ENCODE peak calls at places on chromosomes 16 and 17, in seven cellular contexts. One of them, this sample, is unnamed.

GRCh38 chr16:3868556-3868955 is 12.0 kb downstream of the CREBBP start:
- ATAC-seq in left cardiac atrium: no peak
- ATAC-seq in mucosa of descending colon: no peak
- ATAC-seq in B cell: no peak
- ATAC-seq in RWPE2: no peak
- ATAC-seq in effector memory CD8-positive, alpha-beta T cell: peak
- ATAC-seq in naive thymus-derived CD8-positive, alpha-beta T cell: peak
- ATAC-seq in this sample: no peak

GRCh38 chr16:54444851-54445523 is 158.4 kb upstream of the IRX3 start:
- ATAC-seq in naive thymus-derived CD8-positive, alpha-beta T cell: no peak
- ATAC-seq in effector memory CD8-positive, alpha-beta T cell: no peak
- ATAC-seq in left cardiac atrium: no peak
- ATAC-seq in mucosa of descending colon: no peak
- ATAC-seq in B cell: no peak
- ATAC-seq in RWPE2: no peak
- ATAC-seq in this sample: no peak

GRCh38 chr16:75052481-75053211 is 53.8 kb downstream of the ZNRF1 start:
- ATAC-seq in B cell: no peak
- ATAC-seq in effector memory CD8-positive, alpha-beta T cell: no peak
- ATAC-seq in mucosa of descending colon: peak
- ATAC-seq in RWPE2: no peak
- ATAC-seq in naive thymus-derived CD8-positive, alpha-beta T cell: no peak
- ATAC-seq in left cardiac atrium: no peak
- ATAC-seq in this sample: no peak

GRCh38 chr16:8622315-8622656 is 788 bp downstream of the METTL22 start:
- ATAC-seq in RWPE2: peak
- ATAC-seq in left cardiac atrium: no peak
- ATAC-seq in B cell: no peak
- ATAC-seq in mucosa of descending colon: peak
- ATAC-seq in naive thymus-derived CD8-positive, alpha-beta T cell: no peak
- ATAC-seq in effector memory CD8-positive, alpha-beta T cell: no peak
- ATAC-seq in this sample: no peak

GRCh38 chr17:16915752-16916556 is 56.0 kb downstream of the TNFRSF13B start:
- ATAC-seq in left cardiac atrium: peak
- ATAC-seq in B cell: peak
- ATAC-seq in mucosa of descending colon: peak
- ATAC-seq in effector memory CD8-positive, alpha-beta T cell: no peak
- ATAC-seq in RWPE2: peak
- ATAC-seq in naive thymus-derived CD8-positive, alpha-beta T cell: no peak
- ATAC-seq in this sample: peak

GRCh38 chr17:32099686-32100085 is 42.6 kb upstream of the RHOT1 start:
- ATAC-seq in left cardiac atrium: no peak
- ATAC-seq in naive thymus-derived CD8-positive, alpha-beta T cell: no peak
- ATAC-seq in RWPE2: no peak
- ATAC-seq in effector memory CD8-positive, alpha-beta T cell: no peak
- ATAC-seq in mucosa of descending colon: no peak
- ATAC-seq in B cell: no peak
- ATAC-seq in this sample: no peak

GRCh38 chr17:34414338-34414737 is 51.3 kb upstream of the CCL1 start:
- ATAC-seq in left cardiac atrium: no peak
- ATAC-seq in naive thymus-derived CD8-positive, alpha-beta T cell: no peak
- ATAC-seq in RWPE2: no peak
- ATAC-seq in effector memory CD8-positive, alpha-beta T cell: no peak
- ATAC-seq in mucosa of descending colon: no peak
- ATAC-seq in B cell: no peak
- ATAC-seq in this sample: no peak

GRCh38 chr17:35918665-35919064 is 11.9 kb downstream of the RDM1 start:
- ATAC-seq in effector memory CD8-positive, alpha-beta T cell: no peak
- ATAC-seq in B cell: no peak
- ATAC-seq in left cardiac atrium: no peak
- ATAC-seq in mucosa of descending colon: peak
- ATAC-seq in RWPE2: no peak
- ATAC-seq in naive thymus-derived CD8-positive, alpha-beta T cell: no peak
- ATAC-seq in this sample: peak

GRCh38 chr16:85688586-85689284 is at the start of gene GINS2:
- ATAC-seq in naive thymus-derived CD8-positive, alpha-beta T cell: peak
- ATAC-seq in mucosa of descending colon: peak
- ATAC-seq in RWPE2: peak
- ATAC-seq in B cell: peak
- ATAC-seq in left cardiac atrium: peak
- ATAC-seq in effector memory CD8-positive, alpha-beta T cell: peak
- ATAC-seq in this sample: peak

GRCh38 chr17:82236142-82236971 is 7.5 kb downstream of the SLC16A3 start:
- ATAC-seq in effector memory CD8-positive, alpha-beta T cell: peak
- ATAC-seq in mucosa of descending colon: peak
- ATAC-seq in naive thymus-derived CD8-positive, alpha-beta T cell: peak
- ATAC-seq in B cell: peak
- ATAC-seq in RWPE2: no peak
- ATAC-seq in left cardiac atrium: peak
- ATAC-seq in this sample: peak

GRCh38 chr17:3873862-3874261 is 19.0 kb downstream of the CAMKK1 start:
- ATAC-seq in effector memory CD8-positive, alpha-beta T cell: no peak
- ATAC-seq in RWPE2: no peak
- ATAC-seq in mucosa of descending colon: no peak
- ATAC-seq in naive thymus-derived CD8-positive, alpha-beta T cell: no peak
- ATAC-seq in left cardiac atrium: no peak
- ATAC-seq in B cell: no peak
- ATAC-seq in this sample: no peak

GRCh38 chr17:44759096-44759915 is 518 bp downstream of the ADAM11 start:
- ATAC-seq in B cell: no peak
- ATAC-seq in left cardiac atrium: peak
- ATAC-seq in RWPE2: peak
- ATAC-seq in effector memory CD8-positive, alpha-beta T cell: peak
- ATAC-seq in naive thymus-derived CD8-positive, alpha-beta T cell: peak
- ATAC-seq in mucosa of descending colon: no peak
- ATAC-seq in this sample: no peak

GRCh38 chr17:48244121-48244711 is 136.7 kb downstream of the SNX11 start:
- ATAC-seq in RWPE2: peak
- ATAC-seq in B cell: no peak
- ATAC-seq in naive thymus-derived CD8-positive, alpha-beta T cell: no peak
- ATAC-seq in mucosa of descending colon: peak
- ATAC-seq in left cardiac atrium: peak
- ATAC-seq in effector memory CD8-positive, alpha-beta T cell: peak
- ATAC-seq in this sample: no peak

GRCh38 chr16:69233124-69233523 is 46.2 kb downstream of the SNTB2 start:
- ATAC-seq in left cardiac atrium: no peak
- ATAC-seq in B cell: no peak
- ATAC-seq in RWPE2: no peak
- ATAC-seq in effector memory CD8-positive, alpha-beta T cell: no peak
- ATAC-seq in mucosa of descending colon: no peak
- ATAC-seq in naive thymus-derived CD8-positive, alpha-beta T cell: no peak
- ATAC-seq in this sample: no peak

GRCh38 chr16:19923396-19923795 is 38.7 kb upstream of the GPRC5B start:
- ATAC-seq in effector memory CD8-positive, alpha-beta T cell: no peak
- ATAC-seq in naive thymus-derived CD8-positive, alpha-beta T cell: no peak
- ATAC-seq in mucosa of descending colon: peak
- ATAC-seq in RWPE2: no peak
- ATAC-seq in left cardiac atrium: no peak
- ATAC-seq in B cell: no peak
- ATAC-seq in this sample: no peak

GRCh38 chr16:9148376-9149015 is 57.1 kb downstream of the HAPSTR1 start:
- ATAC-seq in B cell: no peak
- ATAC-seq in left cardiac atrium: no peak
- ATAC-seq in RWPE2: no peak
- ATAC-seq in mucosa of descending colon: no peak
- ATAC-seq in effector memory CD8-positive, alpha-beta T cell: no peak
- ATAC-seq in naive thymus-derived CD8-positive, alpha-beta T cell: no peak
- ATAC-seq in this sample: no peak

GRCh38 chr16:29789775-29790182 is 772 bp upstream of the KIF22 start:
- ATAC-seq in naive thymus-derived CD8-positive, alpha-beta T cell: no peak
- ATAC-seq in mucosa of descending colon: peak
- ATAC-seq in B cell: no peak
- ATAC-seq in effector memory CD8-positive, alpha-beta T cell: no peak
- ATAC-seq in RWPE2: no peak
- ATAC-seq in left cardiac atrium: no peak
- ATAC-seq in this sample: peak

GRCh38 chr17:68608515-68609130 is 7.5 kb upstream of the FAM20A start:
- ATAC-seq in mucosa of descending colon: no peak
- ATAC-seq in naive thymus-derived CD8-positive, alpha-beta T cell: no peak
- ATAC-seq in left cardiac atrium: no peak
- ATAC-seq in RWPE2: no peak
- ATAC-seq in B cell: no peak
- ATAC-seq in effector memory CD8-positive, alpha-beta T cell: no peak
- ATAC-seq in this sample: no peak

GRCh38 chr16:87496101-87496801 is 3.4 kb upstream of the ZCCHC14 start:
- ATAC-seq in RWPE2: no peak
- ATAC-seq in B cell: peak
- ATAC-seq in effector memory CD8-positive, alpha-beta T cell: peak
- ATAC-seq in naive thymus-derived CD8-positive, alpha-beta T cell: no peak
- ATAC-seq in mucosa of descending colon: no peak
- ATAC-seq in left cardiac atrium: no peak
- ATAC-seq in this sample: no peak

GRCh38 chr16:72602499-72602898 is 430.5 kb upstream of the PMFBP1 start:
- ATAC-seq in naive thymus-derived CD8-positive, alpha-beta T cell: no peak
- ATAC-seq in left cardiac atrium: no peak
- ATAC-seq in B cell: no peak
- ATAC-seq in RWPE2: no peak
- ATAC-seq in effector memory CD8-positive, alpha-beta T cell: no peak
- ATAC-seq in mucosa of descending colon: no peak
- ATAC-seq in this sample: no peak

GRCh38 chr16:49023095-49023494 is 258.5 kb downstream of the CBLN1 start:
- ATAC-seq in naive thymus-derived CD8-positive, alpha-beta T cell: no peak
- ATAC-seq in mucosa of descending colon: peak
- ATAC-seq in left cardiac atrium: peak
- ATAC-seq in B cell: no peak
- ATAC-seq in effector memory CD8-positive, alpha-beta T cell: no peak
- ATAC-seq in RWPE2: peak
- ATAC-seq in this sample: peak

GRCh38 chr16:4972938-4973587 is 14.9 kb downstream of the SEC14L5 start:
- ATAC-seq in mucosa of descending colon: no peak
- ATAC-seq in naive thymus-derived CD8-positive, alpha-beta T cell: no peak
- ATAC-seq in B cell: no peak
- ATAC-seq in left cardiac atrium: no peak
- ATAC-seq in effector memory CD8-positive, alpha-beta T cell: no peak
- ATAC-seq in RWPE2: no peak
- ATAC-seq in this sample: no peak

GRCh38 chr17:76598004-76598439 is 12.4 kb upstream of the ST6GALNAC2 start:
- ATAC-seq in left cardiac atrium: peak
- ATAC-seq in naive thymus-derived CD8-positive, alpha-beta T cell: no peak
- ATAC-seq in B cell: no peak
- ATAC-seq in RWPE2: no peak
- ATAC-seq in mucosa of descending colon: peak
- ATAC-seq in effector memory CD8-positive, alpha-beta T cell: no peak
- ATAC-seq in this sample: no peak

GRCh38 chr16:54027126-54027922 is 259.3 kb downstream of the IRX3 start:
- ATAC-seq in B cell: no peak
- ATAC-seq in left cardiac atrium: peak
- ATAC-seq in mucosa of descending colon: no peak
- ATAC-seq in RWPE2: peak
- ATAC-seq in naive thymus-derived CD8-positive, alpha-beta T cell: no peak
- ATAC-seq in effector memory CD8-positive, alpha-beta T cell: no peak
- ATAC-seq in this sample: no peak

GRCh38 chr17:81460856-81461460 is 51.6 kb downstream of the ACTG1 start:
- ATAC-seq in left cardiac atrium: no peak
- ATAC-seq in mucosa of descending colon: peak
- ATAC-seq in effector memory CD8-positive, alpha-beta T cell: no peak
- ATAC-seq in B cell: no peak
- ATAC-seq in naive thymus-derived CD8-positive, alpha-beta T cell: no peak
- ATAC-seq in RWPE2: no peak
- ATAC-seq in this sample: peak

GRCh38 chr17:39306028-39306427 is 80.3 kb upstream of the STAC2 start:
- ATAC-seq in B cell: no peak
- ATAC-seq in left cardiac atrium: no peak
- ATAC-seq in RWPE2: no peak
- ATAC-seq in effector memory CD8-positive, alpha-beta T cell: no peak
- ATAC-seq in mucosa of descending colon: no peak
- ATAC-seq in naive thymus-derived CD8-positive, alpha-beta T cell: no peak
- ATAC-seq in this sample: no peak

GRCh38 chr17:55265434-55266021 is 768 bp downstream of the HLF start:
- ATAC-seq in B cell: no peak
- ATAC-seq in RWPE2: no peak
- ATAC-seq in effector memory CD8-positive, alpha-beta T cell: no peak
- ATAC-seq in left cardiac atrium: peak
- ATAC-seq in mucosa of descending colon: no peak
- ATAC-seq in naive thymus-derived CD8-positive, alpha-beta T cell: peak
- ATAC-seq in this sample: peak

GRCh38 chr17:76371656-76372628 is 12.5 kb upstream of the SPHK1 start:
- ATAC-seq in left cardiac atrium: no peak
- ATAC-seq in B cell: no peak
- ATAC-seq in naive thymus-derived CD8-positive, alpha-beta T cell: no peak
- ATAC-seq in RWPE2: peak
- ATAC-seq in effector memory CD8-positive, alpha-beta T cell: no peak
- ATAC-seq in mucosa of descending colon: no peak
- ATAC-seq in this sample: peak